ENCODE peak calls at places on chromosome 13, in nine cellular contexts. One of them, this sample, is unnamed.

GRCh38 chr13:112455476-112456059 is 79.4 kb downstream of the SPACA7 start:
- DNase-seq in DMS79: no peak
- DNase-seq in anterior cingulate cortex: no peak
- DNase-seq in stimulated activated CD4-positive, alpha-beta T cell treated with anti-CD3 and anti-CD28 coated beads, Interleukin-2, amount 100 ng/mL, for 48 hours: no peak
- DNase-seq in nucleus accumbens: no peak
- DNase-seq in CD4-positive, CD25-positive, alpha-beta regulatory T cell: no peak
- DNase-seq in heart right ventricle: no peak
- DNase-seq in ascending aorta: no peak
- DNase-seq in T-helper 1 cell: no peak
- DNase-seq in this sample: no peak

GRCh38 chr13:91311491-91311890 is 36.0 kb upstream of the MIR17HG start:
- DNase-seq in nucleus accumbens: no peak
- DNase-seq in heart right ventricle: no peak
- DNase-seq in CD4-positive, CD25-positive, alpha-beta regulatory T cell: no peak
- DNase-seq in anterior cingulate cortex: no peak
- DNase-seq in DMS79: no peak
- DNase-seq in ascending aorta: no peak
- DNase-seq in T-helper 1 cell: no peak
- DNase-seq in stimulated activated CD4-positive, alpha-beta T cell treated with anti-CD3 and anti-CD28 coated beads, Interleukin-2, amount 100 ng/mL, for 48 hours: no peak
- DNase-seq in this sample: no peak

GRCh38 chr13:22765566-22765965 is 415.2 kb upstream of the SGCG start:
- DNase-seq in heart right ventricle: no peak
- DNase-seq in anterior cingulate cortex: no peak
- DNase-seq in stimulated activated CD4-positive, alpha-beta T cell treated with anti-CD3 and anti-CD28 coated beads, Interleukin-2, amount 100 ng/mL, for 48 hours: no peak
- DNase-seq in nucleus accumbens: no peak
- DNase-seq in DMS79: no peak
- DNase-seq in T-helper 1 cell: no peak
- DNase-seq in CD4-positive, CD25-positive, alpha-beta regulatory T cell: no peak
- DNase-seq in ascending aorta: no peak
- DNase-seq in this sample: no peak

GRCh38 chr13:32309312-32309711 is 5.9 kb downstream of the ZAR1L start:
- DNase-seq in ascending aorta: no peak
- DNase-seq in heart right ventricle: no peak
- DNase-seq in T-helper 1 cell: no peak
- DNase-seq in CD4-positive, CD25-positive, alpha-beta regulatory T cell: no peak
- DNase-seq in anterior cingulate cortex: no peak
- DNase-seq in DMS79: no peak
- DNase-seq in stimulated activated CD4-positive, alpha-beta T cell treated with anti-CD3 and anti-CD28 coated beads, Interleukin-2, amount 100 ng/mL, for 48 hours: no peak
- DNase-seq in nucleus accumbens: no peak
- DNase-seq in this sample: no peak

GRCh38 chr13:30561506-30561905 is 56.2 kb upstream of the USPL1 start:
- DNase-seq in heart right ventricle: no peak
- DNase-seq in DMS79: no peak
- DNase-seq in anterior cingulate cortex: no peak
- DNase-seq in nucleus accumbens: no peak
- DNase-seq in CD4-positive, CD25-positive, alpha-beta regulatory T cell: no peak
- DNase-seq in ascending aorta: no peak
- DNase-seq in stimulated activated CD4-positive, alpha-beta T cell treated with anti-CD3 and anti-CD28 coated beads, Interleukin-2, amount 100 ng/mL, for 48 hours: no peak
- DNase-seq in T-helper 1 cell: no peak
- DNase-seq in this sample: no peak

GRCh38 chr13:106496072-106496997 is 39.1 kb downstream of the EFNB2 start:
- DNase-seq in heart right ventricle: no peak
- DNase-seq in nucleus accumbens: no peak
- DNase-seq in T-helper 1 cell: no peak
- DNase-seq in ascending aorta: no peak
- DNase-seq in anterior cingulate cortex: no peak
- DNase-seq in CD4-positive, CD25-positive, alpha-beta regulatory T cell: no peak
- DNase-seq in stimulated activated CD4-positive, alpha-beta T cell treated with anti-CD3 and anti-CD28 coated beads, Interleukin-2, amount 100 ng/mL, for 48 hours: no peak
- DNase-seq in DMS79: no peak
- DNase-seq in this sample: no peak

GRCh38 chr13:50129065-50129922 is 114.0 kb downstream of the KCNRG start:
- DNase-seq in T-helper 1 cell: no peak
- DNase-seq in ascending aorta: no peak
- DNase-seq in heart right ventricle: no peak
- DNase-seq in anterior cingulate cortex: no peak
- DNase-seq in nucleus accumbens: no peak
- DNase-seq in DMS79: no peak
- DNase-seq in CD4-positive, CD25-positive, alpha-beta regulatory T cell: peak
- DNase-seq in stimulated activated CD4-positive, alpha-beta T cell treated with anti-CD3 and anti-CD28 coated beads, Interleukin-2, amount 100 ng/mL, for 48 hours: no peak
- DNase-seq in this sample: peak

GRCh38 chr13:36244073-36244472 is 29.7 kb upstream of the SOHLH2 start:
- DNase-seq in DMS79: no peak
- DNase-seq in anterior cingulate cortex: no peak
- DNase-seq in T-helper 1 cell: no peak
- DNase-seq in heart right ventricle: no peak
- DNase-seq in stimulated activated CD4-positive, alpha-beta T cell treated with anti-CD3 and anti-CD28 coated beads, Interleukin-2, amount 100 ng/mL, for 48 hours: no peak
- DNase-seq in CD4-positive, CD25-positive, alpha-beta regulatory T cell: no peak
- DNase-seq in nucleus accumbens: no peak
- DNase-seq in ascending aorta: no peak
- DNase-seq in this sample: no peak

GRCh38 chr13:76783798-76784197 is 102.4 kb downstream of the KCTD12 start:
- DNase-seq in T-helper 1 cell: no peak
- DNase-seq in anterior cingulate cortex: no peak
- DNase-seq in stimulated activated CD4-positive, alpha-beta T cell treated with anti-CD3 and anti-CD28 coated beads, Interleukin-2, amount 100 ng/mL, for 48 hours: no peak
- DNase-seq in DMS79: no peak
- DNase-seq in CD4-positive, CD25-positive, alpha-beta regulatory T cell: no peak
- DNase-seq in heart right ventricle: no peak
- DNase-seq in nucleus accumbens: no peak
- DNase-seq in ascending aorta: no peak
- DNase-seq in this sample: no peak

This sample was measured in sciatic nerve.